ENCODE peak calls at places on chromosomes 6 and 20, in six cellular contexts. D is activated B cell treated with CpG ODN at 0.5 μM for 24 hours, T is Peyer's patch, C is foreskin fibroblast, S is bronchial epithelial cell, I is HFFc6. J is an unnamed sample.

GRCh38 chr20:22533823-22534751 is 50.3 kb downstream of the FOXA2 start:
- DNase-seq in D (no peak), T (no peak), C (no peak), S (no peak), I (no peak), J (no peak)

GRCh38 chr6:88611721-88612120 is 351.7 kb downstream of the RNGTT start:
- DNase-seq in D (no peak), T (no peak), C (no peak), S (no peak), I (no peak), J (no peak)

GRCh38 chr20:62899633-62900051 is 26.7 kb downstream of the DIDO1 start:
- DNase-seq in D (no peak), T (no peak), C (peak; percentile 34), S (no peak), I (no peak), J (no peak)

GRCh38 chr20:47726632-47727031 is 58.6 kb downstream of the SULF2 start:
- DNase-seq in D (no peak), T (no peak), C (no peak), S (no peak), I (no peak), J (no peak)

GRCh38 chr20:41145317-41145716 is 8.0 kb downstream of the PLCG1 start:
- DNase-seq in D (no peak), T (no peak), C (no peak), S (no peak), I (no peak), J (no peak)

GRCh38 chr6:131937703-131938631 is 13.2 kb downstream of the CCN2 start:
- DNase-seq in D (no peak), T (no peak), C (peak; percentile 76), S (no peak), I (peak; percentile 69), J (no peak)

GRCh38 chr6:140661691-140662090 is 1287.2 kb upstream of the CITED2 start:
- DNase-seq in D (no peak), T (no peak), C (peak; percentile 26), S (no peak), I (peak; percentile 42), J (no peak)

GRCh38 chr20:50583422-50584150 is 73.4 kb downstream of the PTPN1 start:
- DNase-seq in D (no peak), T (peak; percentile 33), C (no peak), S (no peak), I (no peak), J (no peak)

GRCh38 chr6:42021847-42022754 is 28.2 kb upstream of the TAF8 start:
- DNase-seq in D (peak; percentile 58), T (no peak), C (peak; percentile 55), S (no peak), I (no peak), J (no peak)

GRCh38 chr20:57958050-57958420 is 248.2 kb upstream of the PMEPA1 start:
- DNase-seq in D (no peak), T (no peak), C (no peak), S (no peak), I (no peak), J (no peak)

GRCh38 chr6:30162265-30163089 is 869 bp upstream of the TRIM15 start:
- DNase-seq in D (no peak), T (no peak), C (no peak), S (no peak), I (no peak), J (no peak)

GRCh38 chr6:37029249-37029959 is 23.9 kb downstream of the FGD2 start:
- DNase-seq in D (no peak), T (no peak), C (peak; percentile 82), S (peak; percentile 75), I (peak; percentile 86), J (peak; percentile 66)

GRCh38 chr20:43431120-43431519 is 26.6 kb upstream of the SRSF6 start:
- DNase-seq in D (no peak), T (no peak), C (no peak), S (no peak), I (no peak), J (no peak)

GRCh38 chr6:43780293-43780692 is 10.3 kb downstream of the VEGFA start:
- DNase-seq in D (no peak), T (no peak), C (no peak), S (no peak), I (no peak), J (no peak)

GRCh38 chr6:30912746-30913520 is 1.1 kb upstream of the VARS2 start:
- DNase-seq in D (no peak), T (no peak), C (no peak), S (no peak), I (no peak), J (no peak)

GRCh38 chr6:168149015-168149414 is 70.0 kb upstream of the FRMD1 start:
- DNase-seq in D (no peak), T (no peak), C (no peak), S (no peak), I (no peak), J (no peak)

GRCh38 chr6:2109796-2110195 is 135.6 kb downstream of the GMDS start:
- DNase-seq in D (no peak), T (no peak), C (no peak), S (no peak), I (no peak), J (no peak)

GRCh38 chr20:19723834-19724430 is 34.1 kb upstream of the RIN2 start:
- DNase-seq in D (no peak), T (no peak), C (no peak), S (no peak), I (no peak), J (no peak)
- TF ChIP-seq CTCF in D (no peak), T (no peak), C (no peak), S (no peak), I (no peak), J (no peak)

GRCh38 chr6:8619853-8620252 is 184.5 kb upstream of the SLC35B3 start:
- DNase-seq in D (no peak), T (no peak), C (no peak), S (no peak), I (no peak), J (no peak)
- TF ChIP-seq CTCF in D (no peak), T (no peak), C (no peak), S (no peak), I (no peak), J (no peak)

GRCh38 chr6:39302669-39303424 is 11.4 kb downstream of the KCNK17 start:
- DNase-seq in D (peak; percentile 66), T (peak; percentile 94), C (peak; percentile 82), S (peak; percentile 56), I (peak; percentile 54), J (peak; percentile 94)

GRCh38 chr6:39303425-39304153 is 10.6 kb downstream of the KCNK17 start:
- DNase-seq in D (no peak), T (no peak), C (no peak), S (no peak), I (no peak), J (no peak)

GRCh38 chr6:39302011-39302410 is 12.2 kb downstream of the KCNK17 start:
- DNase-seq in D (no peak), T (no peak), C (no peak), S (no peak), I (no peak), J (no peak)

GRCh38 chr6:39300739-39301138 is 13.5 kb downstream of the KCNK17 start:
- DNase-seq in D (no peak), T (no peak), C (no peak), S (no peak), I (no peak), J (no peak)

GRCh38 chr6:39301606-39302005 is 12.6 kb downstream of the KCNK17 start:
- DNase-seq in D (no peak), T (no peak), C (no peak), S (no peak), I (no peak), J (no peak)
- TF ChIP-seq CTCF in D (no peak), T (no peak), C (peak; percentile 18), S (peak; percentile 32), I (peak; percentile 57), J (peak; percentile 23)

DNA sequence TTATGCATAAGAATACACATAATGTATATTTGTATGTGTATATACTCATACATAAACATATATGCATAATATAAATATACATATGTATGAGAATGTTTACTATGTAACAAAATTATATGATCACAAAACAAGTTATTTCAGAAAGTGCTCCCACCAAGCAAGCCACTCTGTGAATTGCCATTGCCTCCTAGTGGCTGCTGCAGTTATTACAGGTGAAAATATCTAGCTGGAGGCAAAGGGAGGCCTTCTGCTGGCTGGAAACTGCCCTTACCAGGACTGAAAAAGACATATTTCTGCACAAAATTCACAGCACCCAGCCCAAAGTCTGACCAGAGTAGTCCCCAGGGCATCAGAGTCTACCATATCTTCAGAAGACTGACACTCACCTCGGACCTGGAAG is 14.4 kb upstream of the ADAM33 start:
- DNase-seq in D (no peak), T (no peak), C (peak; percentile 68), S (no peak), I (peak; percentile 28), J (no peak)
- TF ChIP-seq CTCF in D (no peak), T (peak; percentile 23), C (peak; percentile 39), S (peak; percentile 15), I (peak; percentile 78), J (peak; percentile 5)

J was measured in D721Med.